ENCODE peak calls at places on chromosomes 16 and 17, in eight cellular contexts. M is stomach, K is HFFc6, D is fibroblast of pulmonary artery, T is transverse colon, A is AG10803, V is cardiac fibroblast, Y is body of pancreas. R is an unnamed sample.

GRCh38 chr16:76959166-76959565 is 231.8 kb upstream of the MON1B start:
- DNase-seq in V (no peak), M (no peak), T (no peak), Y (no peak), A (no peak), D (no peak), K (no peak), R (no peak)

GRCh38 chr17:28622186-28622585 is 8.2 kb upstream of the RSKR start:
- DNase-seq in A (no peak), T (no peak), Y (no peak), M (no peak), V (no peak), K (no peak), D (no peak), R (no peak)

GRCh38 chr16:89155184-89155679 is 16.3 kb upstream of the CDH15 start:
- DNase-seq in K (peak), Y (peak), D (peak), T (peak), V (peak), M (peak), A (peak), R (no peak)

GRCh38 chr17:27878776-27879562 is 14.2 kb downstream of the LYRM9 start:
- DNase-seq in A (no peak), D (peak), K (no peak), V (no peak), Y (no peak), M (no peak), T (no peak), R (no peak)

GRCh38 chr16:88385831-88386815 is 3.4 kb downstream of the ZNF469 start:
- DNase-seq in A (no peak), Y (no peak), K (no peak), D (no peak), T (no peak), M (no peak), V (no peak), R (no peak)

GRCh38 chr17:68835061-68835460 is 120.1 kb downstream of the ABCA8 start:
- DNase-seq in A (no peak), Y (no peak), K (no peak), M (no peak), V (peak), D (no peak), T (no peak), R (no peak)

GRCh38 chr16:64181526-64181925 is 940.3 kb downstream of the CDH11 start:
- DNase-seq in M (no peak), A (no peak), D (no peak), T (no peak), K (no peak), V (no peak), Y (no peak), R (no peak)

GRCh38 chr16:380837-381787 is 666 bp downstream of the PGAP6 start:
- DNase-seq in T (no peak), M (no peak), K (no peak), V (peak), D (no peak), A (no peak), Y (peak), R (peak)

GRCh38 chr16:19228057-19228456 is 57.5 kb upstream of the CLEC19A start:
- DNase-seq in K (no peak), Y (no peak), T (no peak), D (no peak), A (no peak), V (no peak), M (no peak), R (no peak)

GRCh38 chr16:10579965-10580918 is at the start of gene EMP2:
- DNase-seq in T (peak), D (peak), A (peak), K (peak), V (peak), M (peak), Y (peak), R (peak)

GRCh38 chr17:72976971-72977767 is 115.3 kb downstream of the SLC39A11 start:
- DNase-seq in T (peak), V (peak), M (peak), K (peak), D (peak), A (peak), Y (peak), R (peak)

GRCh38 chr17:65228734-65229390 is 91.7 kb downstream of the RGS9 start:
- DNase-seq in A (peak), T (no peak), Y (peak), M (no peak), V (peak), D (peak), K (peak), R (peak)

GRCh38 chr16:29857133-29857760 is 5.8 kb downstream of the CDIPT start:
- DNase-seq in T (no peak), V (peak), M (no peak), D (peak), A (peak), Y (no peak), K (peak), R (no peak)

GRCh38 chr17:63405741-63406261 is 40.3 kb downstream of the CYB561 start:
- DNase-seq in D (peak), V (peak), Y (peak), A (peak), T (no peak), M (no peak), K (peak), R (peak)

GRCh38 chr17:80476877-80477646 is 655 bp upstream of the NPTX1 start:
- DNase-seq in Y (no peak), M (no peak), V (no peak), T (no peak), D (no peak), K (no peak), A (no peak), R (peak)

GRCh38 chr16:75420987-75421819 is 12.1 kb downstream of the CFDP1 start:
- DNase-seq in V (peak), K (peak), T (peak), D (peak), M (peak), Y (peak), A (peak), R (no peak)

GRCh38 chr16:25366078-25366477 is 108.4 kb upstream of the ZKSCAN2 start:
- DNase-seq in A (no peak), V (no peak), T (no peak), M (no peak), K (no peak), Y (no peak), D (no peak), R (no peak)

GRCh38 chr17:47914296-47914948 is 18.4 kb downstream of the SP2 start:
- DNase-seq in Y (no peak), T (no peak), V (no peak), D (no peak), A (no peak), M (no peak), K (no peak), R (no peak)

GRCh38 chr16:66549284-66550131 is at the start of gene TK2:
- DNase-seq in Y (peak), M (peak), A (peak), K (peak), D (peak), V (peak), T (peak), R (peak)

GRCh38 chr16:88058136-88058535 is 106.9 kb downstream of the BANP start:
- DNase-seq in D (no peak), K (no peak), Y (no peak), V (no peak), T (no peak), A (no peak), M (no peak), R (no peak)

GRCh38 chr17:15501788-15502187 is 34.4 kb upstream of the CDRT4 start:
- DNase-seq in Y (no peak), M (no peak), V (no peak), D (no peak), A (no peak), T (no peak), K (no peak), R (no peak)

GRCh38 chr16:68756250-68757051 is 19.4 kb downstream of the CDH1 start:
- DNase-seq in K (no peak), V (peak), A (no peak), M (peak), D (no peak), T (peak), Y (peak), R (peak)

GRCh38 chr16:74468807-74469511 is 47.7 kb upstream of the CLEC18B start:
- DNase-seq in A (no peak), M (no peak), T (no peak), D (no peak), Y (no peak), V (no peak), K (no peak), R (no peak)

GRCh38 chr17:62188713-62189112 is 123.6 kb upstream of the MED13 start:
- DNase-seq in A (no peak), T (peak), D (peak), K (no peak), V (no peak), Y (peak), M (peak), R (no peak)

GRCh38 chr16:21101631-21102420 is 48.8 kb downstream of the DNAH3 start:
- DNase-seq in T (peak), A (peak), D (peak), Y (no peak), K (peak), M (peak), V (peak), R (peak)

GRCh38 chr17:50581316-50581715 is 20.8 kb downstream of the CACNA1G start:
- DNase-seq in M (no peak), T (no peak), D (no peak), V (no peak), A (no peak), K (no peak), Y (no peak), R (no peak)

GRCh38 chr17:71970312-71970711 is 150.5 kb upstream of the SOX9 start:
- DNase-seq in V (peak), K (peak), M (no peak), D (no peak), A (no peak), T (no peak), Y (no peak), R (peak)

GRCh38 chr16:75083826-75084225 is 32.8 kb downstream of the LDHD start:
- DNase-seq in M (peak), A (no peak), V (no peak), T (no peak), Y (no peak), K (no peak), D (no peak), R (no peak)

GRCh38 chr17:34499576-34499975 is 79.8 kb upstream of the TMEM132E start:
- DNase-seq in T (no peak), M (no peak), V (peak), A (peak), D (peak), Y (no peak), K (no peak), R (peak)

DNA sequence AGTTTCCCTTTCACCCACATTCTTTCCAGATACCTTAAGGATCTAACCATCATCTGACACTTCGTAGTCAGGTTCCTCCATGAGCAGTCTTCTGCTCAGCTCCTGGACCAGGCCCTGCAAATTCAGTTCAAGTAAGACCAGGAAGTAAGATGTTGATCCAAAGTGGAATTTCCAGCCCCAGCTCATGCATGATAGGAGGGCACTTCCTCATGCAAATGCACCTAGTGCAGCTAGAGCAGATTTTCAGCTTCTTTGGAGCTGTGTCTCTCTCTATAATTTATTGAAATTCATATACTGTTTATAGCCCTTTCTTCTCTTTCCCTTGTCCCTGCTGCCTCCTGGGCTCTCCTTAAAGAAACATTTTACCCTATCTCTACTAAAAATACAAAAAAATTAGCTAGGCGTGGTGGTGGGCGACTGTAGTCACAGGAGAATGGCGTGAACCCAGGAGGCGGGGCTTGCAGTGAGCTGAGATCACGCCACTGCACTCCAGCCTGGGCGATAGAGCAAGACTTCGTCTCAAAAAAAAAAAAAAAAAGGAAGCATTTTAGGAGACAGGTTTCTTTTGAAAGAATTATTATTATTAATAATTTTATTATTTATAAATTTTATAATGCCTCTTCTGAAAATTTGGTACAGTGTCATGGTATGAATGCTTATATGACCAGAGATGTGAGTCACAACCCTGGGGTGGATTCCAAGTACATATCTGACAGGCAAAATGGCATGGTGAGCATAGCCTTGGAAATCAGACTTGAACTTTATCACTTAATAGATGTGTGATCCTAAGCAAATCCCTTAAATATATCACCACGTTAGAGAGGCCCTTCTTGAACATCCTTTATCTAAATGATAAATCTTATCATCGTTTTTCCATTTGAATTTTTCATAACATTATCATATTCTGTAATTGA is 94.3 kb downstream of the SSH2 start:
- DNase-seq in D (peak), V (peak), Y (no peak), M (peak), A (peak), T (peak), K (peak), R (no peak)
- TF ChIP-seq CTCF in D (no peak), V (no peak), Y (no peak), M (no peak), A (no peak), T (no peak), K (no peak), R (no peak)

DNA sequence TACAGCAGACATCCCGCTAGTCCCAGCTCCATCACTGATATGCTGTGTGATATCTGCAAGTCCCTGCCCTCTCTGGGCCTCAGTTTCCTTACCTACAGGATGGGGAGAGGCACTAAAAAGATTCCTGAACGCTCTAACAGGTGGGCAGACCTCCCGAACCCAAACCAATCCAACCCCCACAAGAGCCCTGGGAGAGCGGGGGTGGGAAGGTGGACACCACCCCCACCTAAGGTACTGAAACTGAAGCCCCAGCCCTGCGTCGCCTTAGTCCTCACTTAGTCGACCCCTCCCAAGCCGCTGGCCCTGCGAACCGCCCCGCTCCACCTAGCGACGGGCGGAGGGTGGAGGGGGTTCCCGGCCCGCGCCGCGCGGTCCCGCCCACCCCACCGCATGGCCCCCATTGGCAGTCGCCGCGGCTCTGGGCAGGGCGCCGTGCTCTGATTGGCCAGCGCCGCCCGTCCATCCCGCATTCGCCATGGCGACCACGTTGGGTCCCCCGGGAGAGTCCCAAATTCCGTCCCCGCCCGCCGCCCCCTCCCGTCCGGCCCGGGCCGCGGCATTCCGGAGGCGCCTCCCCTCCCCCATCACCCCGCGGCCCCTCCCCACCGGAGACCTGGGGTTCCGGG is 578 bp downstream of the CCDC102A start:
- DNase-seq in K (peak), A (peak), V (peak), D (peak), Y (peak), M (peak), T (peak), R (peak)
- TF ChIP-seq CTCF in K (peak), A (peak), V (no peak), D (no peak), Y (peak), M (no peak), T (no peak), R (peak)

GRCh38 chr17:45160505-45161287 is 979 bp upstream of the HEXIM2 start:
- DNase-seq in Y (peak), T (peak), M (peak), K (peak), V (peak), D (peak), A (peak), R (peak)
- TF ChIP-seq CTCF in Y (peak), T (peak), M (no peak), K (peak), V (no peak), D (no peak), A (peak), R (no peak)

GRCh38 chr17:4815043-4815675 is 8.2 kb downstream of the PLD2 start:
- DNase-seq in Y (no peak), M (no peak), K (peak), V (no peak), T (no peak), A (no peak), D (no peak), R (no peak)
- TF ChIP-seq CTCF in Y (no peak), M (no peak), K (peak), V (peak), T (peak), A (peak), D (peak), R (no peak)

GRCh38 chr16:53007095-53007494 is 45.6 kb downstream of the CHD9NB start:
- DNase-seq in M (no peak), T (no peak), Y (no peak), D (no peak), V (no peak), K (no peak), A (no peak), R (no peak)
- TF ChIP-seq CTCF in M (no peak), T (no peak), Y (no peak), D (no peak), V (no peak), K (no peak), A (no peak), R (no peak)

DNA sequence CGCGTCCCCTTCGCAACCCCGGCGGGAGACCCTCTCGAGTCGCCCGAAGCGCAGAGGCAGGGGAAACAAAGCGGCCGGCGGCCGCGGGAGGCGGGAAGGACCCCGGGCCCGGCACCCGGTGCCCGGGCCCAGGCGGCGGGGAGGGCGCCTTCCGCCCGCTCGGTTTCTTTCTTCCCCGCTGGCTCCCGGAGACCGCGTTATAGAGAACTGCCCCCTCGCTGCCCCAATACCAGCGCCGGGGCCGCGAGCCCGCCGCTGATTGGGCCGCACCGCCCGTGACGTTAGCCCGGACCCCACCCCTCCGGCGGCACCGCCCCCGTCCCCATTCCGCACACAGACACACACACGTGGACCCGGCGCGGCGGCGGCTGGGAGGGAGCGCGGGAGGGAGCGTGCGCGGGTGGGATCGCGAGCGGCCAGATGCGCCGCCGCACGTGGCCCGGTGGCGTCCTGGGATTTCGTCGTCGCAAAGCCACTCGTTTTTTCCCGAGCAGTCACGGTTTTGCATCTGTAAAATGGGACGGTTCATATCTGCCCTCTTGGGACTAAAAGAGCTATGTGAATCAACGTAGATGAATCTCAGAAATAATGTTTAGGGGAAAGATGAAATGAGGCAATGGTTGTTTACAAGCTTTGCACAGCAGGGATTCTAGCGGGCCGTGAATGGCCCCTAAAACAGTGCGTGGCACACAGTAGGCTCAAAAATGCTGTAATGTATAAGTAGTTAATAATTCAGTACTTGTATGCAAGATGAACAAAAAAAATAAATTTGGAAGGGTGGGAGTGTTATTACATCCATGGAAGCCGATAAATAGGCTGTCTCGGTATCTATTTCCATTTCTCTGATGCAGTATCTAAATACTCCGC is at the start of gene EPOP:
- DNase-seq in K (peak), T (peak), A (peak), D (peak), V (peak), Y (peak), M (peak), R (peak)
- TF ChIP-seq CTCF in K (no peak), T (no peak), A (no peak), D (no peak), V (no peak), Y (no peak), M (no peak), R (no peak)

GRCh38 chr17:82179412-82179811 is 33.2 kb downstream of the CCDC57 start:
- DNase-seq in D (no peak), Y (no peak), K (no peak), T (no peak), A (no peak), V (no peak), M (no peak), R (no peak)
- TF ChIP-seq CTCF in D (no peak), Y (no peak), K (no peak), T (no peak), A (no peak), V (no peak), M (no peak), R (no peak)

GRCh38 chr17:46875849-46876352 is 24.5 kb downstream of the WNT9B start:
- DNase-seq in M (no peak), A (no peak), D (no peak), Y (peak), K (no peak), T (no peak), V (no peak), R (no peak)

GRCh38 chr17:46874906-46875305 is 23.5 kb downstream of the WNT9B start:
- DNase-seq in Y (no peak), T (no peak), D (no peak), M (no peak), A (no peak), K (no peak), V (no peak), R (no peak)

GRCh38 chr17:46877466-46877865 is 26.1 kb downstream of the WNT9B start:
- DNase-seq in K (no peak), Y (peak), A (no peak), V (no peak), M (no peak), D (no peak), T (no peak), R (no peak)

GRCh38 chr17:46876926-46877325 is 25.5 kb downstream of the WNT9B start:
- DNase-seq in T (no peak), M (no peak), D (no peak), Y (peak), A (no peak), V (no peak), K (no peak), R (no peak)

DNA sequence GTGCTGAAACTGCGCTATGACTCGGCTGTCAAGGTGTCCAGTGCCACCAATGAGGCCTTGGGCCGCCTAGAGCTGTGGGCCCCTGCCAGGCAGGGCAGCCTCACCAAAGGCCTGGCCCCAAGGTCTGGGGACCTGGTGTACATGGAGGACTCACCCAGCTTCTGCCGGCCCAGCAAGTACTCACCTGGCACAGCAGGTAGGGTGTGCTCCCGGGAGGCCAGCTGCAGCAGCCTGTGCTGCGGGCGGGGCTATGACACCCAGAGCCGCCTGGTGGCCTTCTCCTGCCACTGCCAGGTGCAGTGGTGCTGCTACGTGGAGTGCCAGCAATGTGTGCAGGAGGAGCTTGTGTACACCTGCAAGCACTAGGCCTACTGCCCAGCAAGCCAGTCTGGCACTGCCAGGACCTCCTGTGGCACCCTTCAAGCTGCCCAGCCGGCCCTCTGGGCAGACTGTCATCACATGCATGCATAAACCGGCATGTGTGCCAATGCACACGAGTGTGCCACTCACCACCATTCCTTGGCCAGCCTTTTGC is 25.0 kb downstream of the WNT9B start:
- DNase-seq in A (no peak), M (peak), Y (peak), V (no peak), D (no peak), T (peak), K (no peak), R (peak)
- TF ChIP-seq CTCF in A (peak), M (no peak), Y (peak), V (peak), D (peak), T (peak), K (peak), R (no peak)